ENCODE peak calls at places on chromosomes 11 and 22, in seven cellular contexts. G is heart right ventricle, U is AG04450, W is NB4, T is PC-9, Y is BJ, R is mammary epithelial cell. S is an unnamed sample.

GRCh38 chr11:72686639-72687215 is 12.5 kb upstream of the PDE2A start:
- DNase-seq in R (no peak), T (no peak), Y (no peak), U (no peak), W (no peak), G (no peak), S (peak)

GRCh38 chr11:35593143-35593542 is 25.1 kb upstream of the FJX1 start:
- DNase-seq in W (no peak), Y (peak), U (peak), R (peak), T (peak), G (no peak), S (peak)

GRCh38 chr22:25368271-25368670 is 148.8 kb downstream of the CRYBB2 start:
- DNase-seq in T (no peak), R (no peak), W (peak), Y (peak), G (no peak), U (peak), S (peak)

GRCh38 chr11:68146010-68146540 is 24.9 kb upstream of the CHKA start:
- DNase-seq in Y (no peak), T (peak), R (no peak), U (no peak), W (no peak), G (peak), S (no peak)

GRCh38 chr22:31532060-31532459 is 35.7 kb downstream of the SFI1 start:
- DNase-seq in T (no peak), G (no peak), U (no peak), Y (no peak), W (no peak), R (no peak), S (peak)

GRCh38 chr11:119722281-119722794 is 6.7 kb downstream of the NECTIN1 start:
- DNase-seq in G (no peak), R (no peak), U (no peak), T (no peak), Y (no peak), W (peak), S (no peak)

GRCh38 chr11:114438303-114438702 is 964 bp upstream of the REXO2 start:
- DNase-seq in G (no peak), T (peak), W (peak), Y (no peak), R (peak), U (no peak), S (no peak)

GRCh38 chr22:36775589-36775965 is 342 bp downstream of the IFT27 start:
- DNase-seq in G (peak), R (peak), T (no peak), U (no peak), Y (no peak), W (no peak), S (peak)

GRCh38 chr22:50112151-50113118 is 22.6 kb downstream of the MOV10L1 start:
- DNase-seq in R (peak), U (peak), Y (no peak), G (no peak), T (no peak), W (peak), S (peak)

GRCh38 chr22:21446128-21446826 is 20.9 kb upstream of the TMEM191C start:
- DNase-seq in T (no peak), Y (no peak), W (no peak), R (no peak), G (no peak), U (no peak), S (no peak)

GRCh38 chr22:30408388-30409101 is 11.7 kb downstream of the SEC14L2 start:
- DNase-seq in G (no peak), Y (peak), W (peak), R (peak), U (no peak), T (peak), S (no peak)

GRCh38 chr11:28834877-28835276 is 726.7 kb downstream of the METTL15 start:
- DNase-seq in Y (peak), T (no peak), U (peak), W (no peak), G (no peak), R (peak), S (peak)

GRCh38 chr11:63489879-63490278 is 1.1 kb downstream of the PLAAT5 start:
- DNase-seq in Y (no peak), U (no peak), G (no peak), R (no peak), T (no peak), W (peak), S (peak)

GRCh38 chr11:119339581-119340334 is 925 bp downstream of the C1QTNF5 start:
- DNase-seq in W (peak), G (peak), R (no peak), T (no peak), Y (no peak), U (no peak), S (peak)

DNA sequence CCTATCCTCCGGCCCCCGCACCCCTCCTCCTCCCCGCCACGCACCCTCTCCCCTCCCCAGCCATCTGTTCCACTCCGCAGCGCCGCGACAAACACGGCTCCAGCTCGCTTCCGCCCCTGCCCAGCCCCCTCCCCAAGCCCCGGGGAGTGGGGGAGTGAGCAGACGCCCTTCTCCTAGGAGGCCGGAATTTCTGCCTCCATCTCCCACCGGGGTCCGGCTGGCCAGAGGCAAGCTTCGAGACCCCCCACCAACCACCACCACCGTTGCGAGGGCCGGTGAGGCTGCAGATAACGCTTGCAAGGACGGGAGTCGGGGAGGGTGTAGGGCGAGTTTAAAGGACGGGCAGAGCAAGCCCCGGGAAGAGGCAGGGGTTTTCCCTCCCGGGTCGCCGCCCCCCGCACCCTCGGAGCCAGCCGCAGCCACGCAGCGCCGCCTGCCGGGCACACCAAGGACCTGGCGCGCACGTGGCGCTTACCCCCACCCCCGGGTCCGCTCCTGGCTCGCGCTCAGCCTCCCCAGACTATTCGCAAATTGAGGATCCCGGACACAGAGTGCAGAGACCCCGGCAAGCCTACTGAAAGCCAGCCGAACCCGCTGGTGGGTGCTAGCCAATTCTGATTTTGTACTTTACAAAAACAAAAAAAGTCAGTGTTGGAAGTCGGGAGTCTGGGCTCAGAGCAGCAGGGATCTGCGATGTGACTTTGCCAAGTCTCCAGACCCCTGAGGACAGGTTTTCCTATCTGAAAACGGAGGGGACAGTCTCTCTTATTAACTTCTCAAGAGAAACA is 22.6 kb downstream of the RTN4RL2 start:
- DNase-seq in R (no peak), Y (no peak), U (no peak), W (peak), G (peak), T (no peak), S (no peak)
- TF ChIP-seq CTCF in R (peak), Y (peak), U (peak), W (peak), G (peak), T (peak), S (peak)

GRCh38 chr22:33385611-33386010 is 327.4 kb upstream of the SYN3 start:
- DNase-seq in U (no peak), W (no peak), Y (no peak), R (no peak), G (no peak), T (no peak), S (no peak)
- TF ChIP-seq CTCF in U (no peak), W (no peak), Y (no peak), R (no peak), G (no peak), T (no peak), S (no peak)

DNA sequence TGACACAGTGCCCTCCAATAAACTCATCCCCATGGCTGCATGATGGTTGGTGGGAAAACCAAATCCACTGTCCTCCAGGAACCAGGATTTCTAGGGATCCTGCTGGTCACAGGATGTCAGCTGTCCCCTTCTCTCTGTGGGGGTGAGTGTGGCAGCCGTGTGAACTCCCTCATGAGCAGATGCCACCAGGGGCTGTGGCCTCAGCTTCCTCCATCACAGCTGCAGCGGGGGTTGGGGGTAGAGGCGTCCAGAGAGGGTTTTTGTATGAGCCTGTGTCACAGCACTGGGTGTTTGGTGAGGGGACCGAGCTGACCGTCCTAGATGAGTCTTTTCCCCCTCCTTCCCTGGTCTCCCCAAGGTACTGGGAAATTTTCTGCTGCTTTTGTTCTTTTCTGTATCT is 26.4 kb downstream of the IGLL5 start:
- DNase-seq in U (no peak), Y (no peak), G (no peak), W (no peak), R (no peak), T (no peak), S (no peak)
- TF ChIP-seq CTCF in U (no peak), Y (no peak), G (no peak), W (no peak), R (no peak), T (no peak), S (no peak)

GRCh38 chr11:116513278-116513823 is 259.4 kb downstream of the BUD13 start:
- DNase-seq in G (no peak), Y (no peak), W (no peak), T (no peak), U (no peak), R (no peak), S (no peak)

GRCh38 chr11:116512841-116513240 is 259.9 kb downstream of the BUD13 start:
- DNase-seq in U (no peak), R (no peak), T (no peak), G (no peak), W (no peak), Y (no peak), S (no peak)

GRCh38 chr11:116515666-116516184 is 257.1 kb downstream of the BUD13 start:
- DNase-seq in U (no peak), R (no peak), W (no peak), T (no peak), Y (no peak), G (no peak), S (no peak)

GRCh38 chr11:116511684-116512083 is 261.1 kb downstream of the BUD13 start:
- DNase-seq in R (no peak), T (no peak), Y (no peak), W (no peak), G (no peak), U (no peak), S (no peak)

DNA sequence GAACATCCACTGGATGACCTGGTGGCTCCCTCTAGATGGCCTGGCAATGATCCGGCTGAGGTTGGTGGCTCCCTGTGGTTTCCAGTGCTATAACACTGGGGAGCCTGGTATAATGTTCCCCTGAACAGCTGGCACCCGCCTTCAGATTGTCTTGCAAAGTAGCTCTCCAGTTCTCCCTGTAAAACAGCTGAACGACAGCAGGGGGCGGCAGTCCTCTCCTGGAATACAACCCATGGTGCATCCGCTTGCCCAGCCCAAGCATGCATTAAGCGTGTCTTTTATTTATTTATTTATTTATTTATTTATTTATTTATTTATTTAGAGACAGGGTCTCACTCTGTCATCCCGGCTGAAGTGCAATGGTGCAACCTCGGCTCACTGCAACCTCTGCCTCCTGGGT is 258.9 kb downstream of the BUD13 start:
- DNase-seq in T (no peak), R (no peak), W (peak), U (no peak), G (peak), Y (no peak), S (peak)
- TF ChIP-seq CTCF in T (peak), R (peak), W (peak), U (peak), G (no peak), Y (peak), S (peak)

GRCh38 chr22:17120281-17120680 is 879 bp downstream of the TMEM121B start:
- DNase-seq in Y (no peak), T (no peak), G (peak), U (no peak), W (peak), R (peak), S (peak)

GRCh38 chr22:17120711-17121234 is 387 bp downstream of the TMEM121B start:
- DNase-seq in R (no peak), G (no peak), U (no peak), Y (no peak), W (peak), T (no peak), S (no peak)

GRCh38 chr22:17118342-17118741 is 2.8 kb downstream of the TMEM121B start:
- DNase-seq in W (peak), Y (no peak), T (no peak), U (no peak), R (no peak), G (no peak), S (no peak)

GRCh38 chr22:17117890-17118289 is 3.3 kb downstream of the TMEM121B start:
- DNase-seq in G (no peak), Y (no peak), W (peak), R (no peak), T (no peak), U (no peak), S (no peak)

DNA sequence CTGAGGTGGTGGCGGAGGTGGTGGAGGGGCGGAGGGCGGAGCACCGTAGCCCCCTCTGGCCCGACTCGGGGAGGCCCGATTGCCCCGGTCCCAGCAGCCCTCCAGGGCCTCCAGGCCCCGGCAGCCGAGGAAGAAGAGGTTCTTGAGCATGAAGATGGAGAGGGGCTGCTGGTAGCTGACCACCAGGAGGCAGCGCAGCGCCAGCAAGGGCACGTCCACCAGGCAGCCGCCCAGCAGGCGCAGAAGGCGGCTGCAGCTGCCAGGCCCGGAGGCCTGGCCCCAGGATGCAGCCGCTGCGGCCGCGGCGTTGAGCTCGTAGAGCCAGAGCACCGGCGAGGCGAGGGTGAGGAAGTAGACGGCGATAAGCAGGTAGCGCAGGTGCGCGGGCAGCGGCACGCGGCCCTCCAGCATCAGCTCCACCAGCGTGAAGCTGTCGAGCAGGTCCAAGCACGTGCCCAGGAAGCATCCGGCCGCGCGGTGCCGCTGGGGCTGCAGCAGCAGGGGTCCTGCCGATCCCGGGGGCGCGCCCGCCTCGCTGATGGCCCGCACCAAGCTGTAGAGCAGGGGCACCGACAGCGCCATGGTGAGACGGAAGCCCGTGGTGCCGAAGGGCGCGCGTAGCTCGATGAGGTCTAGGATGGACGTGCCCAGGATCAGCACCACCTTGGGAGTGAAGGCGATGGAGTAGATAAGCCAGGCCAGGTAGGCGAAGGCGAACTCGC is 1.5 kb downstream of the TMEM121B start:
- DNase-seq in G (peak), Y (no peak), W (peak), R (no peak), T (no peak), U (no peak), S (no peak)
- TF ChIP-seq CTCF in G (peak), Y (no peak), W (peak), R (no peak), T (no peak), U (no peak), S (peak)

GRCh38 chr11:93890441-93891051 is 40.1 kb upstream of the VSTM5 start:
- DNase-seq in U (no peak), G (no peak), T (no peak), Y (no peak), R (no peak), W (no peak), S (no peak)

GRCh38 chr11:93895106-93895862 is 44.9 kb upstream of the VSTM5 start:
- DNase-seq in T (peak), R (peak), Y (peak), G (no peak), U (peak), W (peak), S (peak)
- TF ChIP-seq CTCF in T (peak), R (peak), Y (peak), G (peak), U (peak), W (peak), S (peak)

GRCh38 chr22:43783777-43784176 is 28.3 kb downstream of the EFCAB6 start:
- DNase-seq in Y (no peak), U (no peak), T (peak), R (no peak), G (no peak), W (no peak), S (no peak)
- TF ChIP-seq CTCF in Y (peak), U (peak), T (peak), R (no peak), G (no peak), W (no peak), S (peak)

GRCh38 chr22:41050873-41051272 is 41.5 kb upstream of the EP300 start:
- DNase-seq in G (no peak), R (no peak), W (no peak), U (no peak), T (no peak), Y (no peak), S (peak)
- TF ChIP-seq CTCF in G (no peak), R (no peak), W (no peak), U (peak), T (no peak), Y (peak), S (no peak)

DNA sequence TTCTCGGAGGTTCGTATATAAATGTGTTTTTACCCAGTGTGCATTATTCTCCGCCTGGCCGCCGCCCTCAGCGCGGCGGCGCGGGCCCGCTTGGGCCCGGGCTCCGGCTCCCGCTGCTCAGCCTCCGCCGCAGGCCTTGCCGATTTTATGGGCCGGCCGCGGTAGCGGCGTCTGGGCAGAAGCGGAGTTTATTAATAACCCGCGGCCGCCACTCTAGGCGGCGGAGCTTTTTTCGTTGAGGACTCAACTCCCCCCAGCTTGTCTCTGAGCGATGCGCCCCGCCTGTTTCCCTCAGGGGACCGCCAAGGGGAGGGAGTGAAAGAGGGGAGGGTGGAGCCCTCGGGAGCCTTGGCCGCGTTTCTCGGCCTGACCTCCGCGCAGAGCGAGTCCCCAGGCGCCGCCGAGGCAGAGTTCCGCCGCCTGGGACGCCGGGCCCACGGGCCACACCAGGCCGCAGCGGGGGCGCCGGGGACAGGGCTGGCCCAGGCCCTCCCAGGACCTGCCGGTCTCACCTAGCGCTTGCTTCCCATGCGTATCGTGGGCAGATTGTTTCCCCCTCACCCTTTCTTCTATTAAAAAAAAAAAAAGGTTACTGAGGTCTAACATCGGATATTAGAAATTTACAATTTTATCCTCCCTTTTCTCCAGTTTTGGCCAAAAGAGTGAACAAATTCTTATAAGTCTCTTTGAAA is 402 bp downstream of the ZNF143 start:
- DNase-seq in R (peak), G (peak), W (peak), Y (peak), U (peak), T (peak), S (peak)
- TF ChIP-seq CTCF in R (no peak), G (no peak), W (no peak), Y (no peak), U (no peak), T (no peak), S (no peak)

GRCh38 chr11:104120493-104121200 is 43.3 kb downstream of the PDGFD start:
- DNase-seq in T (no peak), G (no peak), U (no peak), W (no peak), R (no peak), Y (no peak), S (no peak)
- TF ChIP-seq CTCF in T (no peak), G (no peak), U (no peak), W (no peak), R (no peak), Y (no peak), S (no peak)